ENCODE peak calls at places on chromosomes 3 and 15, in ten cellular contexts. G is right cardiac atrium, J is left lung, A is lung, X is body of pancreas, V is lower lobe of right lung, F is foreskin keratinocyte, Q is heart right ventricle, I is PC-3, K is heart left ventricle. Y is an unnamed sample. For H3K27me3 and H3K4me1, the result is how much of the 10 kb centered on the place peaks cover.

GRCh38 chr15:90557147-90557546 is 27.4 kb downstream of the CRTC3 start:
- ATAC-seq in G (no peak), J (no peak), A (no peak), X (no peak), V (no peak), F (no peak), Q (no peak), I (no peak), K (no peak), Y (no peak)

GRCh38 chr3:15496341-15496664 is 25.2 kb downstream of the COLQ start:
- ATAC-seq in G (peak), J (no peak), A (no peak), X (no peak), V (no peak), F (no peak), Q (peak), I (no peak), K (peak), Y (no peak)

GRCh38 chr3:33211444-33211843 is 7.2 kb downstream of the SUSD5 start:
- ATAC-seq in G (no peak), J (peak), A (no peak), X (no peak), V (peak), F (no peak), Q (no peak), I (peak), K (no peak), Y (no peak)

GRCh38 chr15:76418352-76419140 is 82.0 kb downstream of the ISL2 start:
- ATAC-seq in G (no peak), J (no peak), A (no peak), X (no peak), V (no peak), F (peak), Q (no peak), I (no peak), K (no peak), Y (no peak)

GRCh38 chr3:57112206-57112605 is 51.7 kb downstream of the SPATA12 start:
- ATAC-seq in G (no peak), J (no peak), A (no peak), X (no peak), V (no peak), F (no peak), Q (no peak), I (no peak), K (no peak), Y (no peak)

GRCh38 chr3:149464706-149465328 is 9.7 kb upstream of the TM4SF4 start:
- ATAC-seq in G (no peak), J (no peak), A (no peak), X (no peak), V (peak), F (no peak), Q (no peak), I (no peak), K (no peak), Y (no peak)

GRCh38 chr3:188431553-188431952 is 277.6 kb downstream of the LPP start:
- ATAC-seq in G (peak), J (peak), A (no peak), X (no peak), V (peak), F (peak), Q (peak), I (peak), K (no peak), Y (peak)

GRCh38 chr3:9878700-9879099 is 1.4 kb downstream of the CIDEC start:
- ATAC-seq in G (no peak), J (no peak), A (no peak), X (no peak), V (no peak), F (no peak), Q (no peak), I (peak), K (no peak), Y (no peak)

GRCh38 chr15:23035964-23036566 is 3.3 kb downstream of the TUBGCP5 start:
- ATAC-seq in G (no peak), J (peak), A (no peak), X (no peak), V (no peak), F (peak), Q (no peak), I (no peak), K (no peak), Y (no peak)

GRCh38 chr3:63945558-63946096 is 33.4 kb upstream of the SCAANT1 start:
- ATAC-seq in G (peak), J (no peak), A (no peak), X (peak), V (no peak), F (no peak), Q (peak), I (no peak), K (peak), Y (peak)

GRCh38 chr3:194204036-194204792 is 68.3 kb downstream of the HES1 start:
- ATAC-seq in G (no peak), J (peak), A (peak), X (no peak), V (peak), F (peak), Q (no peak), I (peak), K (no peak), Y (no peak)

GRCh38 chr3:107981471-107982111 is 109.2 kb downstream of the CD47 start:
- ATAC-seq in G (peak), J (peak), A (no peak), X (peak), V (peak), F (peak), Q (peak), I (peak), K (peak), Y (peak)

GRCh38 chr3:184563941-184564684 is 2.5 kb downstream of the EPHB3 start:
- ATAC-seq in G (no peak), J (no peak), A (no peak), X (no peak), V (no peak), F (no peak), Q (no peak), I (no peak), K (no peak), Y (no peak)

GRCh38 chr3:48804930-48805329 is 42.7 kb downstream of the PRKAR2A start:
- ATAC-seq in G (no peak), J (no peak), A (no peak), X (no peak), V (no peak), F (no peak), Q (no peak), I (no peak), K (no peak), Y (no peak)

GRCh38 chr3:115862824-115863223 is 239.5 kb downstream of the GAP43 start:
- ATAC-seq in G (peak), J (no peak), A (no peak), X (no peak), V (no peak), F (no peak), Q (no peak), I (no peak), K (no peak), Y (no peak)

GRCh38 chr3:169748670-169749069 is 16.2 kb downstream of the TERC start:
- ATAC-seq in G (no peak), J (no peak), A (no peak), X (no peak), V (no peak), F (peak), Q (no peak), I (peak), K (no peak), Y (no peak)

GRCh38 chr15:57827021-57827420 is 120.5 kb downstream of the POLR2M start:
- ATAC-seq in G (no peak), J (no peak), A (no peak), X (no peak), V (no peak), F (no peak), Q (no peak), I (peak), K (no peak), Y (no peak)

GRCh38 chr15:95604634-95605036 is 725.9 kb upstream of the NR2F2 start:
- ATAC-seq in G (peak), J (peak), A (no peak), X (no peak), V (no peak), F (no peak), Q (peak), I (peak), K (no peak), Y (no peak)

DNA sequence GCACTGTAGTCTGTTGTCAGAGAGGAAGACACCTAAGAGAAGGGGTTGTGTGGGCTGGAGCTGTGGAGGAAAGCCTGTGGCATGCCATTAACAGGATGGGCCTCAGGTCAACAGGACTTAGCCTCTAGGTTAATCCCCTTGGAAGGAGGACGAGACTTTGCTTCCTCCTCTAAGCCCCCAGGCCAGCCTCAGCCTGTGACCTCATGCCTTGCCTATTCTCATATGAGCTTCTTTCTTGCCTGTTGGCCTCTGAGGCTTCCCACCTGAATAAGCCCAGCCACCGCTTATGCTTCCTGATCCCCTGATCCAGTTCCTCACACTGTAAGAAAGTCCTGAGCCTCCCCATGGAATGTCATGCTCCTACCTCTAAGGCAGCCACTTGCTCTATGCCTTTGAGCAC is 52.2 kb upstream of the TBC1D21 start:
- ATAC-seq in G (no peak), J (no peak), A (no peak), X (no peak), V (no peak), F (no peak), Q (no peak), I (no peak), K (no peak), Y (no peak)
- H3K27me3 ChIP-seq in G (under half), J (under half), A (under half), X (under half), V (under half), F (under half), Q (under half), I (half or more), K (under half), Y (under half)

GRCh38 chr15:40069178-40070165 is 30.5 kb upstream of the SRP14 start:
- ATAC-seq in G (peak), J (peak), A (peak), X (peak), V (peak), F (no peak), Q (peak), I (peak), K (peak), Y (peak)

GRCh38 chr15:40070166-40070557 is 31.2 kb upstream of the SRP14 start:
- ATAC-seq in G (no peak), J (no peak), A (no peak), X (no peak), V (no peak), F (no peak), Q (no peak), I (no peak), K (no peak), Y (no peak)

GRCh38 chr15:40070608-40071218 is 31.7 kb upstream of the SRP14 start:
- ATAC-seq in G (no peak), J (no peak), A (no peak), X (no peak), V (no peak), F (no peak), Q (no peak), I (no peak), K (no peak), Y (no peak)

GRCh38 chr15:40066531-40066930 is 27.6 kb upstream of the SRP14 start:
- ATAC-seq in G (no peak), J (no peak), A (no peak), X (no peak), V (no peak), F (no peak), Q (no peak), I (no peak), K (no peak), Y (no peak)

GRCh38 chr15:40067921-40068624 is 29.1 kb upstream of the SRP14 start:
- ATAC-seq in G (no peak), J (no peak), A (no peak), X (no peak), V (no peak), F (no peak), Q (no peak), I (no peak), K (no peak), Y (no peak)
- H3K4me1 ChIP-seq in G (under half), J (under half), A (under half), X (under half), V (under half), F (under half), Q (under half), I (half or more), K (under half), Y (under half)

GRCh38 chr15:68052431-68052830 is 1.7 kb upstream of the PIAS1 start:
- ATAC-seq in G (no peak), J (no peak), A (no peak), X (no peak), V (no peak), F (no peak), Q (no peak), I (no peak), K (no peak), Y (no peak)
- H3K27me3 ChIP-seq in G (under half), J (under half), A (under half), X (under half), V (under half), F (under half), Q (under half), I (under half), K (under half), Y (under half)

GRCh38 chr3:185656321-185656840 is 70.3 kb downstream of the SENP2 start:
- ATAC-seq in G (peak), J (peak), A (no peak), X (peak), V (peak), F (peak), Q (peak), I (peak), K (peak), Y (peak)
- H3K4me1 ChIP-seq in G (under half), J (under half), A (under half), X (under half), V (under half), F (under half), Q (under half), I (half or more), K (under half), Y (under half)

GRCh38 chr3:123032057-123032456 is 4.5 kb upstream of the SEMA5B start:
- ATAC-seq in G (no peak), J (no peak), A (no peak), X (no peak), V (no peak), F (no peak), Q (no peak), I (no peak), K (no peak), Y (no peak)
- H3K27me3 ChIP-seq in G (under half), J (under half), A (under half), X (under half), V (under half), F (half or more), Q (under half), I (half or more), K (under half), Y (half or more)

GRCh38 chr15:56208185-56208584 is 35.5 kb downstream of the RFX7 start:
- ATAC-seq in G (no peak), J (no peak), A (no peak), X (no peak), V (no peak), F (no peak), Q (no peak), I (no peak), K (no peak), Y (no peak)
- H3K4me1 ChIP-seq in G (under half), J (under half), A (under half), X (under half), V (under half), F (under half), Q (under half), I (under half), K (under half), Y (under half)

DNA sequence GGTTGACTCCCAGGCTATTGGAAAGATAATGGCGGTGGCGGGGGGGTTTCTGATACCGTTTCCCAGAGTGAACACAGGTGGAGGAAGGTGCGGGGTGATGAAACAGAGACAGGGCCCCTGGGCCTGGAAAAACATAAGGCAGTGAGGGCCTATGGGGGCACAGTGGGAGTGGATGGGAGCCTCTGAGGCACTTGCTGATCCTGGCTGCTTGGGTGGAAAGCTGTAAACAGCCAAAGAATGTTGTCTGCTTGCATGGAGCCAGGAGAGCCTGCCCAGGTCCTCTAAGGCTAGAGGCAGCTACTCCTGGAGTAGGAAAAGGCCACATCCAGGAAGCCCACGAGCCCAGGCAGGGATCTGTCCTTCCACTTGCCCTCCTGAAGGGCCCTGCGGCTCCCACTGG is 3.0 kb upstream of the SEMA3B start:
- ATAC-seq in G (no peak), J (no peak), A (no peak), X (no peak), V (no peak), F (no peak), Q (no peak), I (no peak), K (no peak), Y (no peak)
- H3K27me3 ChIP-seq in G (under half), J (under half), A (under half), X (under half), V (under half), F (under half), Q (under half), I (under half), K (under half), Y (under half)

GRCh38 chr15:74798388-74799254 is 14.0 kb upstream of the LMAN1L start:
- ATAC-seq in G (peak), J (no peak), A (no peak), X (peak), V (no peak), F (no peak), Q (peak), I (no peak), K (peak), Y (no peak)

GRCh38 chr15:74794248-74794969 is 12.5 kb downstream of the CSK start:
- ATAC-seq in G (no peak), J (no peak), A (no peak), X (no peak), V (no peak), F (peak), Q (no peak), I (no peak), K (no peak), Y (no peak)

GRCh38 chr15:74794970-74795349 is 13.1 kb downstream of the CSK start:
- ATAC-seq in G (no peak), J (no peak), A (no peak), X (no peak), V (no peak), F (no peak), Q (no peak), I (no peak), K (no peak), Y (no peak)

GRCh38 chr15:74793135-74794028 is 11.5 kb downstream of the CSK start:
- ATAC-seq in G (no peak), J (no peak), A (no peak), X (no peak), V (no peak), F (peak), Q (no peak), I (peak), K (no peak), Y (no peak)

DNA sequence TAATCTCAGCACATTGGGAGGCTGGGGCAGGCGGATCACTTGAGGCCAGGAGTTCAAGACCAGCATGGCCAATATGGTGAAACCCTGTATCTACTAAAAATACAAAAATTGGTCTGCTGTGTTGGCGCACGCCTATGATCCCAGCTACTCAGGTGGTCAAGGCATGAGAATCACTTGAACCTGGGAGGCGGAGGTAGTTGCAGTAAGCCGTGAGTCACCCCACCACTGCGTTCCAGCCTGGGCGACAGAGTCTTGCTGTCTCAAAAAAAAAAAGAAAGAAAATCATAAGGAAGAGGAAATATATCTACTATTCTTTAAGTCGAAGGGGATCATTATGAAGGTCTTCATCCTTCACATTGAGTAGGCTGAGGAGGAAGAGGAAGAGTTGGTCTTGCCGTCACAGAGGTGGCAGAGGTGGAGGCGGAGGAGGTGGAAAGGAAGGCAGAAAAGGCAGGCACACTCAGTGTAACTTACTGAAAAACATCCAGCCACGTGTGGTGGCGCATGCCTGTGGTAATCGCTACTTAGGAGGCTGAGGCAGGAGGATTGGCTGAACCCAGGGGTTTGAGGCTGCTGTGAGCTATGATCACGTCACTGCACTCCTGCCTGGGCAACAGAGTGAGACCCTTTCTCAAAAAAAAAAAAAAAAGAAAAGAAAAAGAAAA is 14.2 kb downstream of the CSK start:
- ATAC-seq in G (no peak), J (no peak), A (no peak), X (no peak), V (no peak), F (no peak), Q (no peak), I (no peak), K (no peak), Y (no peak)
- H3K4me1 ChIP-seq in G (under half), J (under half), A (under half), X (under half), V (half or more), F (under half), Q (half or more), I (under half), K (under half), Y (half or more)

DNA sequence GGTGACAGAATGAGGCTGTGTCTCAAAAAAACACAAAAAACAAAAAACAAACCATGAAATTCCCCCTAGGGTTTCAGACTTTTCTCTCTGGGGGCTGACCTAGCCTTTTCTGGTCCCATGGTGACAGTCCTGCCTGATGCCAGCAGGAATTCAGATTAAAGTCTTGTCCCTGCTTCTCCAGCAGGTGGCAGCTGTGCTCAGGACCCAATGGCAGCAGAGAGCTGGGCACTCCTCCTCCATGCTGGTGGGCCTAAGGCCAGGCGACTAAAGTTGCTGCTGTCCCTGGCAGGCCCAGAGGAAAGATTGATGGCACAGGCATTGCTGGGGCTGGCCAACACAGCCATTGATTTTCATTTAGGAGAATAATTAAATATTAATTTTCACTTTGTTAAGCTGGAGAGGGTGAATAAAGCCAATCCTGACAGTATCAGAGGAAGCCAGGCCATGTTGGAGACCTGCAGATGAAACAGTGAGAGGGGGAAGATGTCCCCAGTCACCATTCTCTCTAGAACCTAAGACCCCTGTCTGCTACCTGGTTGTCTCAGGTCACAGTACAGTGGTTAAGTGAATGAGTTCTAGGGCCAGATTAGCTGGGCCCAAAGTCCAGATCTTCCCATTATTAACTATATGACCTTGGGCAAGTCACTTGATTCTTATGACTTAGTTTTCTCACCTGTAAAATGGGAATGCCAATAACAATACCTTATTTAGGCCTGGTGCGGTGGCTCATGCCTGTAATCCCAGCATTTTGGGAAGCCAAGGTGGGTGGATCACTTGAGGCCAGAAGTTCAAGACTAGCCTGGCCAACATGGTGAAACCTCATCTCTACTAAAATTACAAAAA is 7.1 kb downstream of the CELF6 start:
- ATAC-seq in G (peak), J (peak), A (peak), X (peak), V (peak), F (peak), Q (peak), I (peak), K (peak), Y (peak)
- H3K27me3 ChIP-seq in G (under half), J (under half), A (under half), X (under half), V (under half), F (under half), Q (under half), I (under half), K (under half), Y (under half)

Y was measured in gastroesophageal sphincter.